ENCODE peak calls at places on chromosomes 2 and 18, in seven cellular contexts. D is CD8-positive, alpha-beta T cell; N is astrocyte; R is heart right ventricle; H is breast epithelium; L is ascending aorta; V is IMR-90. O is an unnamed sample. For H3K27me3, the result is how much of the 10 kb centered on the place peaks cover.

GRCh38 chr2:241041557-241042158 is 43.2 kb downstream of the SNED1 start:
- DNase-seq in D (no peak), N (no peak), R (no peak), H (no peak), L (no peak), V (no peak), O (peak)

GRCh38 chr2:234981197-234982095 is 29.6 kb downstream of the SH3BP4 start:
- DNase-seq in D (no peak), N (peak), R (peak), H (peak), L (peak), V (peak), O (no peak)

GRCh38 chr18:57803119-57803969 is at the start of gene ATP8B1:
- DNase-seq in D (no peak), N (peak), R (peak), H (peak), L (peak), V (peak), O (no peak)

GRCh38 chr18:12637901-12638633 is 19.8 kb downstream of the SPIRE1 start:
- DNase-seq in D (no peak), N (peak), R (no peak), H (no peak), L (no peak), V (peak), O (no peak)

GRCh38 chr2:197215988-197216979 is 94.3 kb downstream of the ANKRD44 start:
- DNase-seq in D (no peak), N (peak), R (no peak), H (no peak), L (no peak), V (peak), O (no peak)

GRCh38 chr18:8121942-8122480 is 487.2 kb upstream of the RAB12 start:
- DNase-seq in D (no peak), N (peak), R (no peak), H (no peak), L (no peak), V (peak), O (no peak)

GRCh38 chr2:106833248-106833647 is 52.7 kb downstream of the ST6GAL2 start:
- DNase-seq in D (no peak), N (no peak), R (no peak), H (no peak), L (no peak), V (no peak), O (no peak)

GRCh38 chr2:39325966-39326365 is 82.2 kb upstream of the CDKL4 start:
- DNase-seq in D (no peak), N (peak), R (no peak), H (no peak), L (no peak), V (peak), O (no peak)

GRCh38 chr2:119028327-119029174 is 86.6 kb downstream of the MARCO start:
- DNase-seq in D (peak), N (no peak), R (no peak), H (no peak), L (no peak), V (peak), O (no peak)

GRCh38 chr2:218719457-218719856 is 8.8 kb downstream of the TTLL4 start:
- DNase-seq in D (no peak), N (no peak), R (no peak), H (no peak), L (no peak), V (no peak), O (no peak)

GRCh38 chr18:76801567-76802505 is 20.5 kb upstream of the ZNF236 start:
- DNase-seq in D (peak), N (no peak), R (peak), H (no peak), L (peak), V (peak), O (no peak)

GRCh38 chr2:156541706-156542105 is 105.5 kb downstream of the GPD2 start:
- DNase-seq in D (no peak), N (peak), R (no peak), H (no peak), L (no peak), V (peak), O (no peak)

GRCh38 chr2:118431188-118431562 is 342.9 kb downstream of the INSIG2 start:
- DNase-seq in D (no peak), N (peak), R (no peak), H (no peak), L (no peak), V (no peak), O (no peak)

GRCh38 chr18:59551902-59552635 is 145.2 kb downstream of the CCBE1 start:
- DNase-seq in D (no peak), N (peak), R (peak), H (peak), L (no peak), V (no peak), O (no peak)

GRCh38 chr18:67132919-67133318 is 383.6 kb downstream of the DSEL start:
- DNase-seq in D (no peak), N (no peak), R (no peak), H (no peak), L (no peak), V (no peak), O (no peak)

GRCh38 chr2:10530607-10531239 is 82.6 kb upstream of the ODC1 start:
- DNase-seq in D (no peak), N (no peak), R (no peak), H (no peak), L (peak), V (no peak), O (no peak)

GRCh38 chr2:73085691-73086090 is 14.2 kb upstream of the SFXN5 start:
- DNase-seq in D (peak), N (no peak), R (peak), H (peak), L (peak), V (peak), O (peak)

GRCh38 chr18:286515-287310 is 18.9 kb upstream of the THOC1 start:
- DNase-seq in D (no peak), N (peak), R (no peak), H (no peak), L (no peak), V (peak), O (no peak)

GRCh38 chr18:64539852-64540251 is 391.0 kb upstream of the LINC00305 start:
- DNase-seq in D (no peak), N (peak), R (no peak), H (no peak), L (no peak), V (no peak), O (no peak)

GRCh38 chr2:219082332-219082958 is 21.7 kb upstream of the IHH start:
- DNase-seq in D (no peak), N (no peak), R (peak), H (no peak), L (no peak), V (no peak), O (no peak)

GRCh38 chr2:189657867-189658266 is 3.4 kb upstream of the ASNSD1 start:
- DNase-seq in D (peak), N (peak), R (peak), H (no peak), L (no peak), V (peak), O (peak)

GRCh38 chr2:239721531-239721930 is 303.6 kb downstream of the NDUFA10 start:
- DNase-seq in D (no peak), N (no peak), R (no peak), H (no peak), L (peak), V (no peak), O (no peak)
- H3K27me3 ChIP-seq in D (under half), N (under half), R (under half), H (under half), L (under half), V (under half), O (under half)

DNA sequence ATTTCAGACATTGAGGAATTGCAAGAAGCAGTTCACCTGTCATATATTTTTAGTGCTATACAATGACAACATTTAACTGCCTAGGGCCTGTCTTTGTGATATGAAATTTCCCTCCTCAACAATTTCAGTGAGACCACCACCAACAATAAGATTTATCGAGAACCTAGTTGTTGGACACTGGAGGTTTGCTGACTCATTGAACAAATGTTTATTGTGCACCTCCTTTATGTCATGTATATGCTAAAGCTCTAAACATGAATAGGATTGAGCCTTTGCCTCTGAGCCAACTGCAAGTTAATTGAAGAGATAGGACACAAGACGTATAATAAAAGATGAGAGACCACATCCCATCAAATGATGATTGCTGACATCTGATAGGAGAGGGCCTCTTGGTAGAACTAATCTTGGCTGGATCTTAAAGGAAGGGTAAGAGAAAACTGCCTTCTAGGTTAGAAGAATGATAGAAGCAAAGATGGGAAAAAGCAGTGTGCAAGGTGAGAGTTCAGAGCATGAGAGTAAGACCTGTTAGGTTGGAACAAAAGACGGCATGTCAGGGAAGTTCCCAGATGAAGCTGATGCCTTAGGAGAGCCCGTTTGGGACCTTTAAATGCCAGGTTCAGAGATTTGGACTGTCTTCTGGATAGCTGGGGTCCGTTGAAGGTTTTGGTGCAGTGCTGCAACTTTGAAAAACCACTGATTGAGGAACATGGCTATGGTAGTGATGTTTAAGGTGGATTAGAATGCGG is 133.1 kb upstream of the EML6 start:
- DNase-seq in D (no peak), N (no peak), R (no peak), H (no peak), L (no peak), V (no peak), O (no peak)
- H3K4me3 ChIP-seq in D (no peak), N (no peak), R (no peak), H (no peak), L (no peak), V (no peak), O (peak)

GRCh38 chr2:236157366-236157765 is 10.8 kb downstream of the GBX2 start:
- DNase-seq in D (no peak), N (peak), R (no peak), H (no peak), L (no peak), V (no peak), O (no peak)
- H3K27me3 ChIP-seq in D (under half), N (under half), R (half or more), H (under half), L (under half), V (half or more), O (under half)

GRCh38 chr2:231514951-231515297 is 15.3 kb downstream of the NMUR1 start:
- DNase-seq in D (no peak), N (no peak), R (no peak), H (no peak), L (no peak), V (no peak), O (no peak)
- H3K4me3 ChIP-seq in D (peak), N (peak), R (peak), H (peak), L (peak), V (peak), O (peak)